ENCODE peak calls at places on chromosomes 16 and 17, in ten cellular contexts. W, A, Q, J, D, B, G, E, P and O are unnamed samples.

GRCh38 chr16:64983983-64984382 is 137.9 kb downstream of the CDH11 start:
- DNase-seq in A (peak; percentile 6), P (peak; percentile 32), J (no peak), G (peak; percentile 87), W (peak; percentile 64), B (peak; percentile 75), D (no peak), Q (peak; percentile 90), E (peak; percentile 37), O (peak; percentile 83)

GRCh38 chr16:84444476-84444875 is 60.0 kb downstream of the MEAK7 start:
- DNase-seq in B (no peak), J (no peak), E (no peak), D (no peak), W (no peak), P (no peak), G (no peak), Q (no peak), A (no peak), O (no peak)

GRCh38 chr16:27595461-27595860 is 45.5 kb downstream of the KATNIP start:
- DNase-seq in B (no peak), D (no peak), Q (no peak), E (no peak), G (no peak), A (peak; percentile 73), J (no peak), W (no peak), P (no peak), O (no peak)

GRCh38 chr16:4947722-4948503 is 10.2 kb upstream of the SEC14L5 start:
- DNase-seq in J (no peak), W (no peak), A (no peak), E (no peak), G (no peak), B (no peak), Q (no peak), P (no peak), D (no peak), O (no peak)

GRCh38 chr16:11501583-11502138 is 85.1 kb downstream of the LITAF start:
- DNase-seq in A (no peak), Q (no peak), E (no peak), W (no peak), J (no peak), B (no peak), P (no peak), G (no peak), D (no peak), O (no peak)

GRCh38 chr17:66123163-66123562 is 68.8 kb downstream of the CEP112 start:
- DNase-seq in G (peak; percentile 24), E (no peak), P (no peak), W (no peak), J (no peak), D (no peak), A (no peak), Q (peak; percentile 51), B (peak; percentile 35), O (peak; percentile 39)

GRCh38 chr17:68035523-68036303 is at the start of gene KPNA2:
- DNase-seq in E (peak; percentile 97), P (peak; percentile 96), G (peak; percentile 99), D (peak; percentile 97), Q (peak; percentile 99), B (peak; percentile 98), J (peak; percentile 84), W (peak; percentile 90), A (peak; percentile 92), O (peak; percentile 97)

GRCh38 chr16:77424841-77425604 is 9.8 kb downstream of the ADAMTS18 start:
- DNase-seq in J (no peak), P (no peak), A (no peak), W (no peak), D (no peak), B (no peak), E (no peak), G (peak; percentile 24), Q (no peak), O (no peak)

GRCh38 chr16:901715-902601 is 68.8 kb downstream of the LMF1 start:
- DNase-seq in A (no peak), D (no peak), W (no peak), J (no peak), B (no peak), G (no peak), Q (no peak), E (no peak), P (peak; percentile 31), O (no peak)

GRCh38 chr16:74448990-74449389 is 27.7 kb upstream of the CLEC18B start:
- DNase-seq in W (no peak), G (peak; percentile 90), E (peak; percentile 79), Q (peak; percentile 98), P (peak; percentile 85), A (peak; percentile 44), D (no peak), B (peak; percentile 95), J (no peak), O (peak; percentile 95)

GRCh38 chr17:49193513-49194296 is 16.7 kb downstream of the GNGT2 start:
- DNase-seq in A (peak; percentile 47), W (peak; percentile 26), Q (peak; percentile 76), E (peak; percentile 16), G (peak; percentile 66), B (peak; percentile 50), J (no peak), P (peak; percentile 68), D (no peak), O (peak; percentile 70)

GRCh38 chr16:53881371-53881770 is 177.4 kb downstream of the FTO start:
- DNase-seq in B (peak; percentile 94), P (no peak), Q (peak; percentile 49), E (peak; percentile 46), W (no peak), D (no peak), A (no peak), J (no peak), G (peak; percentile 51), O (peak; percentile 93)

GRCh38 chr16:30677931-30678585 is 19.8 kb downstream of the FBRS start:
- DNase-seq in E (no peak), J (no peak), G (no peak), W (no peak), Q (no peak), P (no peak), A (no peak), B (no peak), D (no peak), O (no peak)

GRCh38 chr16:57730771-57731730 is 4.5 kb upstream of the KATNB1 start:
- DNase-seq in E (no peak), G (no peak), Q (no peak), B (no peak), P (no peak), J (no peak), A (no peak), D (no peak), W (no peak), O (no peak)

GRCh38 chr17:42153919-42154491 is 784 bp downstream of the RAB5C start:
- DNase-seq in W (no peak), A (no peak), G (peak; percentile 4), D (no peak), P (no peak), E (no peak), B (peak; percentile 43), J (no peak), Q (peak; percentile 54), O (peak; percentile 57)

GRCh38 chr16:35732046-35732810 is 2272.8 kb downstream of the TP53TG3F start:
- DNase-seq in Q (no peak), G (no peak), B (no peak), P (no peak), D (no peak), A (no peak), E (no peak), W (no peak), J (no peak), O (no peak)

GRCh38 chr16:24819462-24820040 is 26.2 kb upstream of the SLC5A11 start:
- DNase-seq in J (no peak), E (no peak), W (no peak), D (no peak), P (no peak), A (no peak), Q (peak; percentile 3), B (peak; percentile 60), G (no peak), O (peak; percentile 36)